ENCODE peak calls at places on chromosomes 16 and 17, in eight cellular contexts. Y is occipital lobe; F is activated T-cell treated with anti-CD3 and anti-CD28 coated beads, Interleukin-2, amount 50 U/mL, for 72 hours; M is astrocyte of the spinal cord; N is stimulated activated CD8-positive, alpha-beta memory T cell treated with anti-CD3 and anti-CD28 coated beads, Interleukin-15, amount 100 ng/mL, for 1 hour; P is activated effector memory CD4-positive, alpha-beta T cell treated with anti-CD3 and anti-CD28 coated beads, Interleukin-2, amount 50 U/mL, for 16 hours; E is activated naive CD4-positive, alpha-beta T cell; Q is iris pigment epithelial cell. K is an unnamed sample.

GRCh38 chr17:70655179-70655578 is 485.8 kb downstream of the KCNJ2 start:
- DNase-seq in Y (no peak), F (no peak), M (no peak), N (no peak), P (no peak), E (no peak), Q (no peak), K (no peak)

GRCh38 chr16:4320571-4321137 is 4.8 kb downstream of the GLIS2 start:
- DNase-seq in Y (no peak), F (no peak), M (no peak), N (no peak), P (no peak), E (no peak), Q (no peak), K (no peak)

GRCh38 chr17:49715717-49716279 is 8.0 kb upstream of the SLC35B1 start:
- DNase-seq in Y (no peak), F (peak), M (no peak), N (no peak), P (peak), E (no peak), Q (no peak), K (no peak)

GRCh38 chr17:31564883-31565297 is 173.4 kb downstream of the RAB11FIP4 start:
- DNase-seq in Y (no peak), F (no peak), M (peak), N (no peak), P (no peak), E (no peak), Q (peak), K (no peak)

GRCh38 chr16:77943770-77944169 is 78.6 kb upstream of the CLEC3A start:
- DNase-seq in Y (no peak), F (no peak), M (no peak), N (no peak), P (no peak), E (no peak), Q (no peak), K (no peak)

GRCh38 chr17:69871318-69871717 is 203.7 kb upstream of the KCNJ16 start:
- DNase-seq in Y (no peak), F (no peak), M (no peak), N (no peak), P (no peak), E (no peak), Q (no peak), K (no peak)

GRCh38 chr17:75273968-75274708 is 3.1 kb upstream of the MIF4GD start:
- DNase-seq in Y (no peak), F (no peak), M (peak), N (no peak), P (no peak), E (no peak), Q (peak), K (no peak)

GRCh38 chr16:86406056-86406455 is 104.3 kb upstream of the FOXF1 start:
- DNase-seq in Y (no peak), F (no peak), M (no peak), N (no peak), P (no peak), E (no peak), Q (no peak), K (no peak)

GRCh38 chr17:6800422-6801027 is 24.5 kb downstream of the FBXO39 start:
- DNase-seq in Y (no peak), F (no peak), M (no peak), N (no peak), P (peak), E (no peak), Q (no peak), K (no peak)

GRCh38 chr17:73156166-73156840 is 8.5 kb upstream of the SSTR2 start:
- DNase-seq in Y (peak), F (peak), M (peak), N (peak), P (peak), E (peak), Q (peak), K (peak)

K was measured in lung.